ENCODE peak calls at places on chromosomes 11 and 22, in nine cellular contexts. K, H, T, F, W, Q, A, O and D are unnamed samples.

GRCh38 chr11:11992257-11992690 is 16.2 kb downstream of the DKK3 start:
- DNase-seq in A (no peak), H (peak; percentile 45), T (peak; percentile 51), O (peak; percentile 67), Q (no peak), K (no peak), W (no peak), F (no peak), D (peak; percentile 33)

GRCh38 chr11:1219836-1220810 is 2.7 kb upstream of the MUC5B start:
- DNase-seq in W (peak; percentile 56), K (peak; percentile 47), O (peak; percentile 15), H (no peak), T (no peak), F (no peak), A (peak; percentile 77), Q (no peak), D (no peak)

GRCh38 chr22:39362271-39362670 is 12.5 kb downstream of the SYNGR1 start:
- DNase-seq in F (no peak), T (no peak), A (no peak), H (no peak), Q (no peak), W (no peak), O (no peak), K (no peak), D (no peak)

GRCh38 chr22:26320469-26320868 is 108.6 kb upstream of the ASPHD2 start:
- DNase-seq in K (no peak), F (no peak), T (no peak), O (no peak), W (no peak), A (no peak), H (no peak), Q (no peak), D (no peak)

GRCh38 chr22:23138584-23139469 is 3.0 kb downstream of the RSPH14 start:
- DNase-seq in Q (no peak), F (no peak), H (no peak), O (no peak), T (no peak), K (no peak), W (no peak), A (no peak), D (no peak)

GRCh38 chr11:58675344-58676155 is 53.1 kb downstream of the CNTF start:
- DNase-seq in W (peak; percentile 93), K (peak; percentile 87), A (peak; percentile 85), T (peak; percentile 61), Q (peak; percentile 30), H (peak; percentile 57), F (peak; percentile 59), O (peak; percentile 73), D (peak; percentile 79)

GRCh38 chr11:2578934-2579280 is 120.9 kb downstream of the KCNQ1OT1 start:
- DNase-seq in O (no peak), Q (peak; percentile 7), T (no peak), H (no peak), F (no peak), W (no peak), K (no peak), A (peak; percentile 44), D (no peak)

GRCh38 chr11:10453261-10453660 is 1.8 kb upstream of the AMPD3 start:
- DNase-seq in F (peak; percentile 21), A (no peak), W (no peak), O (no peak), T (no peak), Q (no peak), H (no peak), K (no peak), D (no peak)

GRCh38 chr11:60951909-60952741 is at the start of gene SLC15A3:
- DNase-seq in F (peak; percentile 27), H (no peak), W (peak; percentile 91), O (peak; percentile 77), A (peak; percentile 87), T (peak; percentile 16), Q (peak; percentile 61), K (no peak), D (peak; percentile 69)

GRCh38 chr11:94747136-94748110 is 20.7 kb upstream of the AMOTL1 start:
- DNase-seq in H (no peak), T (no peak), A (no peak), Q (no peak), F (no peak), W (no peak), K (no peak), O (no peak), D (no peak)

GRCh38 chr22:44950806-44951509 is 58.8 kb downstream of the PHF21B start:
- DNase-seq in K (no peak), A (no peak), F (no peak), Q (no peak), O (no peak), H (no peak), T (no peak), W (no peak), D (no peak)

GRCh38 chr11:35822815-35823495 is 120.9 kb upstream of the LDLRAD3 start:
- DNase-seq in Q (no peak), K (no peak), T (no peak), F (peak; percentile 13), A (no peak), H (no peak), O (no peak), W (no peak), D (peak; percentile 11)

GRCh38 chr22:20298110-20298802 is 21.6 kb downstream of the DGCR6L start:
- DNase-seq in H (no peak), O (no peak), K (no peak), W (no peak), T (no peak), Q (no peak), F (no peak), A (no peak), D (peak; percentile 60)

GRCh38 chr22:20297414-20298109 is 22.3 kb downstream of the DGCR6L start:
- DNase-seq in Q (no peak), O (no peak), F (no peak), A (no peak), W (no peak), H (no peak), T (no peak), K (no peak), D (no peak)

GRCh38 chr22:20298803-20299735 is 20.8 kb downstream of the DGCR6L start:
- DNase-seq in T (peak; percentile 64), Q (peak; percentile 80), H (peak; percentile 78), W (peak; percentile 96), A (peak; percentile 94), O (peak; percentile 87), F (peak; percentile 67), K (peak; percentile 86), D (peak; percentile 90)

GRCh38 chr22:20295262-20296064 is 24.4 kb downstream of the DGCR6L start:
- DNase-seq in O (no peak), Q (no peak), F (no peak), W (no peak), T (no peak), K (no peak), A (no peak), H (no peak), D (no peak)

DNA sequence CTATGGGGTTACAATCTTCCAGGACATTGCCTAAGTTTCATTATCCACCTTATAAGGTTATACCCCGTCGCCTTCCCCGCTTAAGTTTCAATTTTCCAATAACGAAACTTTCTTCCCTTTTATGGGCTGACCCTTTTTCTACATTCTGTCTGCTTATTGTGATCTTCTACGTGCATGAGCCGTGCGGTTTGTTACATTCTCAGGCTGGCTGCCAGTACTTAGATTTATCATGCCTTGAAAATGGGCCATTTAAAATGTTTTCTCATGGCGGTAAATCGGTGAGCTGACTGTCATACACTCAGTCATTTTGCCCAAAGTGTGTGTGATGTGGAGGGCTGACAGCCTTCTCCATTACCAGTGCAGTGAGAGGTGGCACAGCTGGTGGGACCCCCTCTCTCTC is 23.3 kb downstream of the DGCR6L start:
- DNase-seq in T (no peak), Q (no peak), W (no peak), K (no peak), A (no peak), H (peak; percentile 3), F (peak; percentile 21), O (no peak), D (no peak)
- H3K4me3 ChIP-seq in T (no peak overlapping the region), Q (no peak overlapping the region), W (no peak overlapping the region), K (no peak overlapping the region), A (no peak overlapping the region), H (no peak overlapping the region), F (no peak overlapping the region), O (no peak overlapping the region), D (no peak overlapping the region)

GRCh38 chr11:114296979-114297372 is 777 bp downstream of the NNMT start:
- DNase-seq in F (no peak), Q (no peak), T (no peak), W (no peak), K (no peak), O (no peak), H (no peak), A (no peak), D (no peak)
- H3K4me3 ChIP-seq in F (peak overlapping the region; percentile 62), Q (peak overlapping the region; percentile 34), T (peak overlapping the region; percentile 82), W (peak overlapping the region; percentile 42), K (no peak overlapping the region), O (peak overlapping the region; percentile 7), H (peak overlapping the region; percentile 80), A (peak overlapping the region; percentile 70), D (no peak overlapping the region)

DNA sequence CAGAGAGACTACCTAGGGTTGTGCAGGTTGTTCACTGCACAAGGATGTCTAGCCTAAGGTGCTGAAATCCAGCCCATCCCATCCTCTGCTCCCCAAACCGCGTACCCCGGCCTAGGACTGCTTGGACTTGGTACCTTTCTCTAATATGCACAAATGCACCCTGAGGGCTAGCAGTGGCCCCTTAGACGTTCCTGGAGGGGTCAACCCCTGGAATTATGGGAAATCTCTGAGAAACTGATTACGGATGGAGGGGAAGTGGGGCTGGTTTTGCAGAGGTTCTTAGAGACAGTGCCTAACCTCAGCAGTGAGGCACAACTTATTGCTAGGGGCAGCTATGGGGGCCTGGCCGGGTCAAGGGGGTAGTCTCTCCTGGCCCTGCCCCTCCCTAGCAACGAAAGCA is 2.5 kb downstream of the C11orf68 start:
- DNase-seq in Q (no peak), F (no peak), W (no peak), K (no peak), O (no peak), H (no peak), A (no peak), T (no peak), D (no peak)
- H3K4me3 ChIP-seq in Q (no peak overlapping the region), F (peak overlapping the region; percentile 10), W (no peak overlapping the region), K (no peak overlapping the region), O (no peak overlapping the region), H (no peak overlapping the region), A (no peak overlapping the region), T (peak overlapping the region; percentile 85), D (no peak overlapping the region)

GRCh38 chr22:46754826-46755225 is 7.6 kb upstream of the TBC1D22A start:
- DNase-seq in H (no peak), T (no peak), F (no peak), W (no peak), O (no peak), Q (no peak), A (no peak), K (no peak), D (no peak)

GRCh38 chr22:46753360-46753759 is 9.1 kb upstream of the TBC1D22A start:
- DNase-seq in T (no peak), K (no peak), Q (no peak), W (no peak), H (no peak), A (peak; percentile 29), F (no peak), O (no peak), D (no peak)

GRCh38 chr22:46752911-46753310 is 9.5 kb upstream of the TBC1D22A start:
- DNase-seq in K (no peak), H (no peak), A (peak; percentile 69), W (no peak), T (no peak), Q (no peak), O (no peak), F (no peak), D (no peak)

GRCh38 chr22:46753761-46754109 is 8.7 kb upstream of the TBC1D22A start:
- DNase-seq in W (no peak), Q (no peak), A (no peak), H (no peak), K (no peak), F (no peak), T (no peak), O (no peak), D (no peak)

GRCh38 chr22:46754110-46754799 is 8.2 kb upstream of the TBC1D22A start:
- DNase-seq in A (peak; percentile 98), K (peak; percentile 98), H (peak; percentile 98), W (peak; percentile 94), F (peak; percentile 99), O (peak; percentile 99), T (peak; percentile 98), Q (peak; percentile 86), D (peak; percentile 97)
- H3K4me3 ChIP-seq in A (no peak overlapping the region), K (no peak overlapping the region), H (no peak overlapping the region), W (no peak overlapping the region), F (no peak overlapping the region), O (no peak overlapping the region), T (no peak overlapping the region), Q (no peak overlapping the region), D (no peak overlapping the region)